ENCODE peak calls at places on chromosomes 11 and 22, in six cellular contexts. One of them, this sample, is unnamed.

GRCh38 chr11:13249992-13250391 is 27.6 kb upstream of the BMAL1 start:
- DNase-seq in H1: no peak
- DNase-seq in IMR-90: no peak
- DNase-seq in neuronal stem cell: no peak
- DNase-seq in mesenchymal stem cell: peak; percentile 33
- DNase-seq in trophoblast cell: no peak
- DNase-seq in this sample: no peak

GRCh38 chr11:74680703-74681531 is 50.3 kb downstream of the CHRDL2 start:
- DNase-seq in neuronal stem cell: no peak
- DNase-seq in H1: no peak
- DNase-seq in trophoblast cell: no peak
- DNase-seq in IMR-90: no peak
- DNase-seq in mesenchymal stem cell: no peak
- DNase-seq in this sample: peak; percentile 14

GRCh38 chr11:20669833-20670684 is 673 bp downstream of the NELL1 start:
- DNase-seq in H1: no peak
- DNase-seq in mesenchymal stem cell: no peak
- DNase-seq in IMR-90: no peak
- DNase-seq in trophoblast cell: no peak
- DNase-seq in neuronal stem cell: no peak
- DNase-seq in this sample: peak; percentile 38

GRCh38 chr11:8342821-8343681 is 79.4 kb upstream of the LMO1 start:
- DNase-seq in trophoblast cell: no peak
- DNase-seq in IMR-90: no peak
- DNase-seq in mesenchymal stem cell: no peak
- DNase-seq in H1: no peak
- DNase-seq in neuronal stem cell: no peak
- DNase-seq in this sample: no peak

GRCh38 chr22:19803736-19804267 is 43.2 kb downstream of the TBX1 start:
- DNase-seq in IMR-90: no peak
- DNase-seq in trophoblast cell: no peak
- DNase-seq in neuronal stem cell: no peak
- DNase-seq in mesenchymal stem cell: no peak
- DNase-seq in H1: no peak
- DNase-seq in this sample: no peak

GRCh38 chr11:9095421-9095820 is 4.0 kb upstream of the SCUBE2 start:
- DNase-seq in IMR-90: no peak
- DNase-seq in neuronal stem cell: no peak
- DNase-seq in trophoblast cell: no peak
- DNase-seq in H1: no peak
- DNase-seq in mesenchymal stem cell: no peak
- DNase-seq in this sample: peak; percentile 43

GRCh38 chr11:119373917-119374631 is 7.4 kb downstream of the USP2 start:
- DNase-seq in neuronal stem cell: peak; percentile 82
- DNase-seq in mesenchymal stem cell: peak; percentile 78
- DNase-seq in H1: no peak
- DNase-seq in trophoblast cell: peak; percentile 68
- DNase-seq in IMR-90: peak; percentile 75
- DNase-seq in this sample: peak; percentile 88

GRCh38 chr22:29689872-29690213 is 30.0 kb upstream of the CABP7 start:
- DNase-seq in mesenchymal stem cell: peak; percentile 44
- DNase-seq in IMR-90: peak; percentile 55
- DNase-seq in neuronal stem cell: peak; percentile 54
- DNase-seq in trophoblast cell: peak; percentile 69
- DNase-seq in H1: peak; percentile 41
- DNase-seq in this sample: peak; percentile 85

GRCh38 chr11:66015094-66015881 is 3.5 kb downstream of the CST6 start:
- DNase-seq in mesenchymal stem cell: no peak
- DNase-seq in IMR-90: no peak
- DNase-seq in H1: no peak
- DNase-seq in neuronal stem cell: no peak
- DNase-seq in trophoblast cell: no peak
- DNase-seq in this sample: no peak

GRCh38 chr11:2777871-2778629 is 78.3 kb upstream of the KCNQ1OT1 start:
- DNase-seq in trophoblast cell: no peak
- DNase-seq in neuronal stem cell: no peak
- DNase-seq in H1: no peak
- DNase-seq in IMR-90: no peak
- DNase-seq in mesenchymal stem cell: no peak
- DNase-seq in this sample: peak; percentile 31

GRCh38 chr22:46966846-46967245 is 204.4 kb downstream of the TBC1D22A start:
- DNase-seq in neuronal stem cell: no peak
- DNase-seq in H1: no peak
- DNase-seq in IMR-90: no peak
- DNase-seq in mesenchymal stem cell: no peak
- DNase-seq in trophoblast cell: no peak
- DNase-seq in this sample: no peak

GRCh38 chr11:66542362-66542761 is 3.5 kb downstream of the ZDHHC24 start:
- DNase-seq in IMR-90: peak; percentile 34
- DNase-seq in H1: no peak
- DNase-seq in neuronal stem cell: no peak
- DNase-seq in mesenchymal stem cell: no peak
- DNase-seq in trophoblast cell: no peak
- DNase-seq in this sample: no peak

GRCh38 chr22:28822930-28823481 is 22.6 kb upstream of the XBP1 start:
- DNase-seq in trophoblast cell: no peak
- DNase-seq in H1: no peak
- DNase-seq in IMR-90: no peak
- DNase-seq in mesenchymal stem cell: no peak
- DNase-seq in neuronal stem cell: peak; percentile 37
- DNase-seq in this sample: no peak

GRCh38 chr11:110311783-110312578 is 15.6 kb upstream of the RDX start:
- DNase-seq in mesenchymal stem cell: peak; percentile 35
- DNase-seq in IMR-90: peak; percentile 75
- DNase-seq in H1: no peak
- DNase-seq in trophoblast cell: no peak
- DNase-seq in neuronal stem cell: no peak
- DNase-seq in this sample: no peak

GRCh38 chr11:65952052-65952521 is 6.8 kb downstream of the TSGA10IP start:
- DNase-seq in neuronal stem cell: no peak
- DNase-seq in mesenchymal stem cell: no peak
- DNase-seq in H1: no peak
- DNase-seq in trophoblast cell: no peak
- DNase-seq in IMR-90: no peak
- DNase-seq in this sample: no peak

GRCh38 chr11:28879869-28880268 is 771.7 kb downstream of the METTL15 start:
- DNase-seq in H1: no peak
- DNase-seq in neuronal stem cell: no peak
- DNase-seq in mesenchymal stem cell: no peak
- DNase-seq in IMR-90: no peak
- DNase-seq in trophoblast cell: no peak
- DNase-seq in this sample: no peak

GRCh38 chr11:8841899-8842298 is 69.1 kb upstream of the AKIP1 start:
- DNase-seq in trophoblast cell: no peak
- DNase-seq in IMR-90: peak; percentile 42
- DNase-seq in H1: no peak
- DNase-seq in mesenchymal stem cell: peak; percentile 40
- DNase-seq in neuronal stem cell: no peak
- DNase-seq in this sample: no peak

GRCh38 chr11:114822038-114822437 is 143.7 kb downstream of the NXPE2 start:
- DNase-seq in H1: no peak
- DNase-seq in trophoblast cell: no peak
- DNase-seq in IMR-90: no peak
- DNase-seq in mesenchymal stem cell: no peak
- DNase-seq in neuronal stem cell: no peak
- DNase-seq in this sample: no peak

GRCh38 chr11:45927684-45928413 is 5.4 kb downstream of the LARGE2 start:
- DNase-seq in mesenchymal stem cell: no peak
- DNase-seq in neuronal stem cell: no peak
- DNase-seq in H1: no peak
- DNase-seq in trophoblast cell: no peak
- DNase-seq in IMR-90: no peak
- DNase-seq in this sample: peak; percentile 24

GRCh38 chr11:83140691-83141455 is 16.1 kb upstream of the PCF11 start:
- DNase-seq in neuronal stem cell: no peak
- DNase-seq in IMR-90: no peak
- DNase-seq in trophoblast cell: peak; percentile 96
- DNase-seq in mesenchymal stem cell: no peak
- DNase-seq in H1: no peak
- DNase-seq in this sample: no peak

GRCh38 chr11:70159612-70160570 is 43.2 kb upstream of the FADD start:
- DNase-seq in H1: no peak
- DNase-seq in mesenchymal stem cell: no peak
- DNase-seq in neuronal stem cell: no peak
- DNase-seq in trophoblast cell: no peak
- DNase-seq in IMR-90: peak; percentile 47
- DNase-seq in this sample: no peak

GRCh38 chr11:26974068-26974790 is 19.7 kb upstream of the FIBIN start:
- DNase-seq in trophoblast cell: no peak
- DNase-seq in IMR-90: peak; percentile 69
- DNase-seq in neuronal stem cell: no peak
- DNase-seq in mesenchymal stem cell: peak; percentile 47
- DNase-seq in H1: no peak
- DNase-seq in this sample: no peak

GRCh38 chr11:104390696-104391095 is 226.7 kb upstream of the PDGFD start:
- DNase-seq in mesenchymal stem cell: no peak
- DNase-seq in H1: no peak
- DNase-seq in neuronal stem cell: no peak
- DNase-seq in IMR-90: peak; percentile 25
- DNase-seq in trophoblast cell: no peak
- DNase-seq in this sample: no peak

GRCh38 chr11:126607374-126607773 is 251.9 kb downstream of the ST3GAL4 start:
- DNase-seq in IMR-90: peak; percentile 66
- DNase-seq in trophoblast cell: peak; percentile 27
- DNase-seq in H1: peak; percentile 61
- DNase-seq in neuronal stem cell: peak; percentile 59
- DNase-seq in mesenchymal stem cell: peak; percentile 18
- DNase-seq in this sample: peak; percentile 87

GRCh38 chr11:108985611-108986279 is 320.9 kb downstream of the DDX10 start:
- DNase-seq in trophoblast cell: no peak
- DNase-seq in neuronal stem cell: no peak
- DNase-seq in IMR-90: peak; percentile 82
- DNase-seq in H1: no peak
- DNase-seq in mesenchymal stem cell: peak; percentile 82
- DNase-seq in this sample: no peak

GRCh38 chr22:33896154-33896800 is 24.0 kb downstream of the LARGE1 start:
- DNase-seq in H1: no peak
- DNase-seq in neuronal stem cell: no peak
- DNase-seq in IMR-90: no peak
- DNase-seq in mesenchymal stem cell: no peak
- DNase-seq in trophoblast cell: no peak
- DNase-seq in this sample: no peak
- H4K8ac ChIP-seq in H1: no peak overlapping the region
- H4K8ac ChIP-seq in neuronal stem cell: no peak overlapping the region
- H4K8ac ChIP-seq in IMR-90: no peak overlapping the region
- H4K8ac ChIP-seq in mesenchymal stem cell: no peak overlapping the region
- H4K8ac ChIP-seq in trophoblast cell: no peak overlapping the region
- H4K8ac ChIP-seq in this sample: no peak overlapping the region

GRCh38 chr22:32753591-32753990 is 47.9 kb upstream of the TIMP3 start:
- DNase-seq in neuronal stem cell: no peak
- DNase-seq in IMR-90: no peak
- DNase-seq in mesenchymal stem cell: no peak
- DNase-seq in H1: no peak
- DNase-seq in trophoblast cell: no peak
- DNase-seq in this sample: no peak
- H3K14ac ChIP-seq in neuronal stem cell: no peak overlapping the region
- H3K14ac ChIP-seq in IMR-90: peak overlapping the region; percentile 62
- H3K14ac ChIP-seq in mesenchymal stem cell: no peak overlapping the region
- H3K14ac ChIP-seq in H1: no peak overlapping the region
- H3K14ac ChIP-seq in trophoblast cell: no peak overlapping the region
- H3K14ac ChIP-seq in this sample: no peak overlapping the region

GRCh38 chr22:17269224-17269606 is 50.0 kb upstream of the ADA2 start:
- DNase-seq in mesenchymal stem cell: no peak
- DNase-seq in trophoblast cell: no peak
- DNase-seq in neuronal stem cell: no peak
- DNase-seq in H1: no peak
- DNase-seq in IMR-90: no peak
- DNase-seq in this sample: no peak
- H2BK120ac ChIP-seq in mesenchymal stem cell: no peak overlapping the region
- H2BK120ac ChIP-seq in trophoblast cell: no peak overlapping the region
- H2BK120ac ChIP-seq in neuronal stem cell: no peak overlapping the region
- H2BK120ac ChIP-seq in H1: peak overlapping the region; percentile 39
- H2BK120ac ChIP-seq in IMR-90: no peak overlapping the region
- H2BK120ac ChIP-seq in this sample: no peak overlapping the region

GRCh38 chr22:35987487-35987886 is 41.1 kb downstream of the RBFOX2 start:
- DNase-seq in IMR-90: peak; percentile 58
- DNase-seq in H1: no peak
- DNase-seq in trophoblast cell: no peak
- DNase-seq in mesenchymal stem cell: peak; percentile 79
- DNase-seq in neuronal stem cell: no peak
- DNase-seq in this sample: no peak
- H4K8ac ChIP-seq in IMR-90: peak overlapping the region; percentile 11
- H4K8ac ChIP-seq in H1: no peak overlapping the region
- H4K8ac ChIP-seq in trophoblast cell: no peak overlapping the region
- H4K8ac ChIP-seq in mesenchymal stem cell: no peak overlapping the region
- H4K8ac ChIP-seq in neuronal stem cell: no peak overlapping the region
- H4K8ac ChIP-seq in this sample: no peak overlapping the region

GRCh38 chr11:86219291-86220193 is 25.0 kb upstream of the EED start:
- DNase-seq in trophoblast cell: no peak
- DNase-seq in neuronal stem cell: no peak
- DNase-seq in mesenchymal stem cell: no peak
- DNase-seq in H1: no peak
- DNase-seq in IMR-90: no peak
- DNase-seq in this sample: no peak
- H3K14ac ChIP-seq in trophoblast cell: no peak overlapping the region
- H3K14ac ChIP-seq in neuronal stem cell: no peak overlapping the region
- H3K14ac ChIP-seq in mesenchymal stem cell: no peak overlapping the region
- H3K14ac ChIP-seq in H1: no peak overlapping the region
- H3K14ac ChIP-seq in IMR-90: no peak overlapping the region
- H3K14ac ChIP-seq in this sample: no peak overlapping the region

GRCh38 chr11:69013009-69013951 is at the start of gene MRGPRF:
- DNase-seq in mesenchymal stem cell: peak; percentile 82
- DNase-seq in neuronal stem cell: no peak
- DNase-seq in IMR-90: peak; percentile 91
- DNase-seq in trophoblast cell: no peak
- DNase-seq in H1: peak; percentile 34
- DNase-seq in this sample: peak; percentile 75
- H2BK120ac ChIP-seq in mesenchymal stem cell: peak within 1 kb of the TSS; percentile 66
- H2BK120ac ChIP-seq in neuronal stem cell: peak within 1 kb of the TSS; percentile 73
- H2BK120ac ChIP-seq in IMR-90: peak within 1 kb of the TSS; percentile 96
- H2BK120ac ChIP-seq in trophoblast cell: no peak within 1 kb of the TSS
- H2BK120ac ChIP-seq in H1: peak within 1 kb of the TSS; percentile 69
- H2BK120ac ChIP-seq in this sample: no peak within 1 kb of the TSS

GRCh38 chr22:20916916-20917810 is at the start of gene CRKL:
- DNase-seq in H1: peak; percentile 91
- DNase-seq in trophoblast cell: peak; percentile 100
- DNase-seq in neuronal stem cell: peak; percentile 98
- DNase-seq in mesenchymal stem cell: peak; percentile 97
- DNase-seq in IMR-90: peak; percentile 97
- DNase-seq in this sample: peak; percentile 98
- H4K8ac ChIP-seq in H1: peak within 1 kb of the TSS; percentile 97
- H4K8ac ChIP-seq in trophoblast cell: peak within 1 kb of the TSS; percentile 93
- H4K8ac ChIP-seq in neuronal stem cell: no peak within 1 kb of the TSS
- H4K8ac ChIP-seq in mesenchymal stem cell: peak within 1 kb of the TSS; percentile 78
- H4K8ac ChIP-seq in IMR-90: peak within 1 kb of the TSS; percentile 98
- H4K8ac ChIP-seq in this sample: no peak within 1 kb of the TSS

GRCh38 chr11:77589521-77590193 is at the start of gene AQP11:
- DNase-seq in mesenchymal stem cell: peak; percentile 88
- DNase-seq in trophoblast cell: peak; percentile 87
- DNase-seq in neuronal stem cell: peak; percentile 87
- DNase-seq in IMR-90: peak; percentile 80
- DNase-seq in H1: peak; percentile 74
- DNase-seq in this sample: peak; percentile 92
- H3K14ac ChIP-seq in mesenchymal stem cell: peak within 1 kb of the TSS; percentile 91
- H3K14ac ChIP-seq in trophoblast cell: no peak within 1 kb of the TSS
- H3K14ac ChIP-seq in neuronal stem cell: no peak within 1 kb of the TSS
- H3K14ac ChIP-seq in IMR-90: peak within 1 kb of the TSS; percentile 43
- H3K14ac ChIP-seq in H1: no peak within 1 kb of the TSS
- H3K14ac ChIP-seq in this sample: no peak within 1 kb of the TSS